ENCODE peak calls at places on chromosomes 6 and 20, in five cellular contexts. U, Z, G, M and N are unnamed samples.

GRCh38 chr6:31354248-31354647 is 2.7 kb downstream of the HLA-B start:
- DNase-seq in G (no peak), U (no peak), M (no peak), Z (no peak), N (no peak)

GRCh38 chr20:4202441-4202840 is 187.1 kb upstream of the RNF24 start:
- DNase-seq in G (no peak), M (no peak), U (no peak), Z (no peak), N (no peak)

GRCh38 chr6:144352310-144352709 is 67.2 kb downstream of the UTRN start:
- DNase-seq in M (no peak), G (no peak), U (no peak), Z (no peak), N (peak)

GRCh38 chr6:138724015-138724414 is 49.6 kb upstream of the CCDC28A start:
- DNase-seq in U (peak), G (no peak), M (peak), Z (no peak), N (no peak)

GRCh38 chr6:149586149-149586548 is 20.0 kb downstream of the GINM1 start:
- DNase-seq in M (no peak), Z (no peak), U (no peak), G (no peak), N (no peak)

GRCh38 chr20:18738888-18739287 is 74.7 kb upstream of the SCP2D1 start:
- DNase-seq in U (no peak), M (no peak), G (no peak), Z (no peak), N (no peak)

GRCh38 chr6:35305117-35305516 is 7.5 kb downstream of the DEF6 start:
- DNase-seq in U (no peak), M (no peak), G (no peak), Z (no peak), N (no peak)

GRCh38 chr20:48791666-48792071 is 36.1 kb downstream of the PREX1 start:
- DNase-seq in G (no peak), Z (no peak), M (no peak), U (no peak), N (no peak)

GRCh38 chr20:858011-858410 is 24.5 kb downstream of the FAM110A start:
- DNase-seq in G (no peak), Z (no peak), M (no peak), U (no peak), N (no peak)

GRCh38 chr6:137536104-137536773 is 42.0 kb upstream of the OLIG3 start:
- DNase-seq in M (no peak), Z (no peak), G (no peak), U (no peak), N (peak)

GRCh38 chr6:43186706-43187105 is 4.7 kb downstream of the CUL9 start:
- DNase-seq in Z (no peak), G (no peak), U (no peak), M (no peak), N (no peak)

GRCh38 chr6:43714311-43715055 is 26.9 kb upstream of the MRPS18A start:
- DNase-seq in U (no peak), Z (peak), G (no peak), M (no peak), N (peak)

GRCh38 chr6:48110436-48111142 is 408 bp downstream of the PTCHD4 start:
- DNase-seq in Z (no peak), G (no peak), M (no peak), U (no peak), N (no peak)

GRCh38 chr20:61726979-61727378 is 338.7 kb downstream of the TAF4 start:
- DNase-seq in Z (no peak), M (no peak), U (no peak), G (no peak), N (no peak)

GRCh38 chr6:133129556-133129955 is 111.6 kb upstream of the EYA4 start:
- DNase-seq in G (no peak), Z (no peak), U (no peak), M (no peak), N (no peak)

GRCh38 chr6:34202329-34203201 is 34.1 kb upstream of the HMGA1 start:
- DNase-seq in U (no peak), Z (no peak), G (no peak), M (no peak), N (peak)

GRCh38 chr6:163706688-163707087 is 292.2 kb downstream of the QKI start:
- DNase-seq in G (no peak), M (no peak), U (no peak), Z (no peak), N (peak)

GRCh38 chr6:142275146-142276006 is 26.4 kb upstream of the ADGRG6 start:
- DNase-seq in U (no peak), Z (no peak), M (no peak), G (no peak), N (no peak)

GRCh38 chr6:121465101-121465500 is 29.7 kb downstream of the GJA1 start:
- DNase-seq in U (no peak), M (no peak), Z (no peak), G (no peak), N (no peak)

GRCh38 chr6:36130672-36131516 is 581 bp downstream of the MAPK13 start:
- DNase-seq in Z (no peak), U (no peak), G (no peak), M (peak), N (peak)

GRCh38 chr20:10366898-10367419 is 67.1 kb downstream of the MKKS start:
- DNase-seq in G (no peak), Z (no peak), U (no peak), M (no peak), N (no peak)

GRCh38 chr6:155272353-155273222 is 8.8 kb downstream of the CLDN20 start:
- DNase-seq in M (no peak), G (no peak), U (no peak), Z (peak), N (no peak)

GRCh38 chr6:41767112-41767946 is 12.4 kb downstream of the FRS3 start:
- DNase-seq in Z (no peak), U (peak), M (peak), G (no peak), N (no peak)

GRCh38 chr20:1861347-1861987 is 33.7 kb upstream of the SIRPA start:
- DNase-seq in Z (no peak), G (no peak), M (no peak), U (no peak), N (no peak)

GRCh38 chr20:36950432-36951197 is 893 bp downstream of the SAMHD1 start:
- DNase-seq in G (peak), Z (peak), M (peak), U (no peak), N (peak)

GRCh38 chr20:47677314-47678129 is 107.8 kb downstream of the SULF2 start:
- DNase-seq in G (peak), U (no peak), M (peak), Z (peak), N (peak)

GRCh38 chr6:156024339-156024738 is 568.7 kb upstream of the NOX3 start:
- DNase-seq in G (no peak), U (no peak), Z (no peak), M (no peak), N (no peak)

GRCh38 chr6:82616386-82617028 is 252.9 kb downstream of the TPBG start:
- DNase-seq in G (no peak), Z (no peak), U (no peak), M (no peak), N (no peak)

GRCh38 chr6:621916-622315 is 35.0 kb downstream of the HUS1B start:
- DNase-seq in G (no peak), Z (no peak), M (no peak), U (no peak), N (no peak)

GRCh38 chr6:33619166-33619565 is 2.0 kb upstream of the ITPR3 start:
- DNase-seq in U (no peak), Z (no peak), G (no peak), M (no peak), N (no peak)

GRCh38 chr20:19975901-19976300 is 41.3 kb upstream of the NAA20 start:
- DNase-seq in G (no peak), U (no peak), M (peak), Z (no peak), N (no peak)

GRCh38 chr6:1607236-1607556 is 2.5 kb upstream of the FOXC1 start:
- DNase-seq in M (no peak), Z (no peak), G (no peak), U (no peak), N (no peak)

GRCh38 chr20:25277051-25277801 is 29.3 kb downstream of the PYGB start:
- DNase-seq in Z (peak), M (no peak), G (peak), U (no peak), N (no peak)

GRCh38 chr20:22700387-22700786 is 116.0 kb upstream of the FOXA2 start:
- DNase-seq in M (no peak), G (no peak), Z (no peak), U (no peak), N (no peak)

GRCh38 chr20:41309817-41310216 is 7.7 kb downstream of the ZHX3 start:
- DNase-seq in M (no peak), U (no peak), G (no peak), Z (no peak), N (no peak)

GRCh38 chr20:17663486-17663885 is 18.6 kb downstream of the RRBP1 start:
- DNase-seq in Z (no peak), M (no peak), G (no peak), U (no peak), N (no peak)

DNA sequence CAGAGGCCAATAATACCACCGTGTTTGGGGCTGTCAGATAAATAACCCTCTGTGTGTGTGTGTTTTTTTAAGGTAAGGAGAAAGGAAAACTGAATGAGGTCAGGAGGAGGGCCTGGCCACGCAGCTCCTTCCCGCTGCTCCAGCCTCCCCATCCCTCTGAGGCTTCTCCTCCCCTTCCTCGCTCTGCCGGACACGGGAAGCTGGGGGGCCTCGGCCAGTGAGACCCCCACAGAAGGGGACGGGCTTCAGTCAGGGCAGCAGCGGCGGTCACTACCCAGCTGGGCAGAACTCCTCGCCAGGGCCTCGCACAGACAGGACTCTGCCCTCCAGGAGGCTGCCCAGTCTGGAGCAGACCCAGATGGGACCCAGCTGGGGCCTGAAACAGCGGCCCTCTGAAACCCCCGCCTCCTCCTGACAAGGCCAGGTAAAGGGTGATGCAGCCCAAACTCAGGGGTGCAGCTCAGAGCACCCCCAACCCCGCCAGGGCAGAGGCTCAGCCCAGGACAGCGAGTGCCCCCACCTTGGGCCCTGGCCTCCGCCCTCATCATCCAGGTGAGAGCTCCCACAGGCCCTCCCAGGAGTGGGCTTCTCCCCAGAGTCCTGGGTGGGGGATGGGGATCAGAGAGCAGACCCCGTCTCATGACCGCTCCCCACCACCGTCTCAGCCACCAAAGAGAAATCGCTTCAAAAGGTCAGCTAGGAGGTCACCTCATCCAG is 2.3 kb downstream of the EEF1A2 start:
- DNase-seq in Z (no peak), M (no peak), G (no peak), U (no peak), N (no peak)
- H3K4me3 ChIP-seq in Z (peak), M (no peak), G (peak), U (no peak), N (no peak)

GRCh38 chr6:52176550-52176949 is 9.6 kb upstream of the IL17A start:
- DNase-seq in U (no peak), G (no peak), M (no peak), Z (no peak), N (peak)
- H3K4me3 ChIP-seq in U (no peak), G (no peak), M (no peak), Z (no peak), N (no peak)

GRCh38 chr6:39314273-39314790 is at the start of gene KCNK17:
- DNase-seq in G (no peak), M (no peak), Z (no peak), U (no peak), N (no peak)

GRCh38 chr6:39312912-39313525 is 1.2 kb downstream of the KCNK17 start:
- DNase-seq in M (no peak), U (no peak), Z (no peak), G (no peak), N (no peak)

GRCh38 chr6:39310542-39310941 is 3.7 kb downstream of the KCNK17 start:
- DNase-seq in U (no peak), M (no peak), Z (no peak), G (no peak), N (peak)

GRCh38 chr6:39317256-39317655 is 3.0 kb upstream of the KCNK17 start:
- DNase-seq in G (no peak), U (no peak), M (no peak), Z (no peak), N (no peak)

DNA sequence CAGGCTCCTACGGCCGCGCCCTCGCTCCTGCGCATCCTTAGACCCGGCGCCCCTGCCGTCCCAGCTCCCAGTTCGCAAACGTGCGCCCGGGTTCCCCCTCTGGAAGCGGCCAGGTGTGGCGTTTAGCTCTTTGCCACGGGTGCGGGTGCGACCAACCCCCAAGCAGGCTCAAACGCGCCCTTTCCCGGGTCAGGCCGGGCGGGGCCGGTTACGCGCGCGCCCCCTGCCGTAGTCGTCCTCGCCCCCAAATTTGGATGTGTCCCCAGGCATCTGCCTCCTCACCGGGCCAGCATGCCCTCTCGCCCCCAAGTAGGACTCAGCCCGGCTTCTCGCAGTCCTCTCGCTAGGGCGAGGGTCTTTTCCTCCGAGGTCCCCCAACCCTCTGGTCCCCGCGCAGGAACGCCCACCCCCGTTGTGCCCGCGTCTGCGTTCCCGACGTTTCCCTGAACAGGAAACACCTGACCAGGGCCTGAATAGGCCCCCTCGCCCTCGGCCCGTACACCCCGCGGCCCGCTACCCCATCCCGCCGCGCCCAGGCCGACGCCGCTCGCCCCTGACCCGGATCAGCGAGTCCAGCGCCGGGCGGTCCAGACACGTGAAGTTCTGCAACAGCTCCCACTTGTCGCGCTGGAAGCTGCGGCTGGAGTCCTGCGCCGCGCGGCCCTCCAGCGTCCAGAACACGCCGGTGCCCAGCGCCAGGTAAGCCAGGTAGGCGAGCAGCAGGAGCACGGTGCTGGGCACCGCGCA is 520 bp downstream of the KCNK17 start:
- DNase-seq in M (peak), U (no peak), G (no peak), Z (no peak), N (no peak)
- H3K4me3 ChIP-seq in M (peak), U (no peak), G (peak), Z (peak), N (no peak)

GRCh38 chr6:168037856-168038255 is 40.4 kb downstream of the KIF25 start:
- DNase-seq in G (no peak), U (no peak), M (no peak), Z (no peak), N (no peak)
- H3K4me3 ChIP-seq in G (no peak), U (no peak), M (no peak), Z (no peak), N (no peak)

GRCh38 chr20:38127920-38128528 is 37.0 kb downstream of the TGM2 start:
- DNase-seq in G (peak), M (no peak), Z (no peak), U (no peak), N (no peak)
- H3K4me3 ChIP-seq in G (no peak), M (no peak), Z (no peak), U (no peak), N (no peak)

GRCh38 chr20:3067139-3068009 is 4.0 kb upstream of the OXT start:
- DNase-seq in U (no peak), Z (no peak), M (no peak), G (no peak), N (peak)
- H3K4me3 ChIP-seq in U (no peak), Z (no peak), M (no peak), G (no peak), N (no peak)

GRCh38 chr6:170416959-170417606 is 110.5 kb downstream of the FAM120B start:
- DNase-seq in Z (no peak), U (no peak), G (no peak), M (no peak), N (no peak)
- H3K4me3 ChIP-seq in Z (no peak), U (no peak), G (no peak), M (no peak), N (no peak)

DNA sequence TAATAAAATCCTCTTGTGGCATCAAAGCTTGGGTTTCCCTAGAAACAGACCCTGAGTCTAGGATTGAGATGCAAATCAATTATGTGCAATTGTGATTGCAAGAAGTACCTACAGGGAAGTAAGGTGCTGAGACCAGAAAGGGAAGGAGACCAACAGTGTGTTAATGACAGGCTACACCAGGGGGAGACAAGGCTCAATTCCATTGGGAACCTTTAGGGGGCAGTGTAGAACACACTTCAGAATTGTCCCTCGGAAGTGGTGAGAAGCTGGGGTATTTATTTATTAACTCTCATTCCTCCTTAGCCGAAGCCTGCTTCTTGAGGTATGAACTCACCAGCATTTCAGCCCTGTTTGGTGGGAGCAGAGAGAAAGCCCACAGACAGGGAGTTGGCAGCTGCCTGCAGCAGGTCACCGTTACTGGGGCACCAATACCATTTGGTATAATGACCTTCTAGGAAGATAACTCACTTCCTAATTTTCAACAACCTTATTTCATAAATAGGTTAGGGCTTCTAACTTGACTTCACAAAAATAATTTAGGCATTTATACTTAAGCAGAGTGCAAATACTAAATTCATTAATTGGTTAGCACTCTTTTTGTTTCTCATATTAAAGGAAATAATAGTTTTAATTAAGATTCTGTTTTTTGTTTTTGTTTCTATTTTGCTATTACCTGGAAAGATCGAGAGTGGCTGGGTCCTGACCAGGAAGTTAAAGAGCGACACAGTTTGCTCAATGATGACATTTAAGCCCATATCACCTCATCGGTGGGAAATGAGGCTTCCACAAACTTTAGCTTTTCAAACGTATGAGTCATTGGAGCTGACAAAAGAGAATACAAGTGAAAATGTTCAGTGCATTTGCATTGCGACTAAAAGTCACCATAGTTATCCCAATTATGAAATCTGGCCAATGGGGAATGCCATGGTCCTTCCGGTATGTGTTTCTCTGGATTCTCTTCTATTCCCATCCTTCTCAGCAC is 94.8 kb downstream of the BTBD3 start:
- DNase-seq in G (no peak), M (peak), Z (no peak), U (peak), N (peak)
- H3K4me3 ChIP-seq in G (no peak), M (no peak), Z (no peak), U (no peak), N (no peak)